ENCODE peak calls at places on chromosome 11, in nine cellular contexts. Q is ovary, C is right atrium auricular region, N is kidney, T is stomach, O is suprapubic skin, P is fibroblast of lung, I is heart right ventricle, M is cardiac muscle cell. L is an unnamed sample. For H3K4me1, the result is how much of the 10 kb centered on the place peaks cover.

GRCh38 chr11:36534276-36534675 is 24.2 kb upstream of the TRAF6 start:
- DNase-seq in Q (no peak), C (no peak), N (no peak), T (no peak), O (no peak), P (no peak), I (no peak), M (no peak), L (no peak)

GRCh38 chr11:7020183-7020917 is at the start of the genes NLRP14 and ZNF214:
- DNase-seq in Q (peak), C (peak), N (peak), T (peak), O (peak), P (peak), I (peak), M (peak), L (peak)

GRCh38 chr11:11036185-11037161 is 178.6 kb upstream of the ZBED5 start:
- DNase-seq in Q (no peak), C (no peak), N (no peak), T (no peak), O (no peak), P (peak), I (no peak), M (peak), L (no peak)

GRCh38 chr11:80317612-80318011 is 876.8 kb upstream of the TENM4 start:
- DNase-seq in Q (no peak), C (no peak), N (no peak), T (no peak), O (no peak), P (no peak), I (no peak), M (no peak), L (no peak)

GRCh38 chr11:102422817-102423725 is 29.5 kb downstream of the TMEM123 start:
- DNase-seq in Q (no peak), C (no peak), N (no peak), T (no peak), O (no peak), P (no peak), I (no peak), M (no peak), L (no peak)

GRCh38 chr11:69384548-69385465 is 90.9 kb downstream of the MYEOV start:
- DNase-seq in Q (no peak), C (no peak), N (peak), T (peak), O (peak), P (no peak), I (no peak), M (no peak), L (no peak)

GRCh38 chr11:72840780-72841179 is 26.6 kb downstream of the ATG16L2 start:
- DNase-seq in Q (no peak), C (no peak), N (no peak), T (no peak), O (no peak), P (peak), I (no peak), M (peak), L (no peak)

GRCh38 chr11:125370561-125371389 is 125.3 kb downstream of the FEZ1 start:
- DNase-seq in Q (no peak), C (no peak), N (no peak), T (no peak), O (no peak), P (no peak), I (no peak), M (no peak), L (no peak)

GRCh38 chr11:44058275-44058674 is 7.8 kb upstream of the ACCS start:
- DNase-seq in Q (no peak), C (no peak), N (no peak), T (no peak), O (peak), P (no peak), I (no peak), M (no peak), L (no peak)

DNA sequence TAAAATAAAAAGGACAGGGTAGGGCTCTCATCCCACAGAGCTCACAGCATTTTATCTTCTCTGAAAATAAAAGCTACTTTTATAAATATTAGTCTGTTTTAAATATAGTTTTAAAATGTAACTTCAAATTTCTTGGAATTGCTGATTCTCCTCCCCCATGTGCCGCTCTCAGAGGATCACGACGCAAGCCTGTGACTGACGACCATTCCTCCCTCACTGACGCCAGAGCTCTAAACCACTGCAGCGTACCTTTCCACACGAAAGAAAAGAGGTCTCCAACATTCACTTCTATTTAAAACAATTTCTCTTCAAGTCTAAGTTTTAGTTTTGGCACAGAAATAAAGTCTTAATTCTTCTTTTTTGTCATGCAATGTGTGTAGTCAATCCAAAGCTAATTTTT is 9.3 kb downstream of the TOLLIP start:
- DNase-seq in Q (peak), C (no peak), N (no peak), T (no peak), O (peak), P (no peak), I (no peak), M (no peak), L (no peak)
- H3K4me1 ChIP-seq in Q (under half), C (under half), N (under half), T (half or more), O (half or more), P (under half), I (under half), M (under half), L (half or more)

DNA sequence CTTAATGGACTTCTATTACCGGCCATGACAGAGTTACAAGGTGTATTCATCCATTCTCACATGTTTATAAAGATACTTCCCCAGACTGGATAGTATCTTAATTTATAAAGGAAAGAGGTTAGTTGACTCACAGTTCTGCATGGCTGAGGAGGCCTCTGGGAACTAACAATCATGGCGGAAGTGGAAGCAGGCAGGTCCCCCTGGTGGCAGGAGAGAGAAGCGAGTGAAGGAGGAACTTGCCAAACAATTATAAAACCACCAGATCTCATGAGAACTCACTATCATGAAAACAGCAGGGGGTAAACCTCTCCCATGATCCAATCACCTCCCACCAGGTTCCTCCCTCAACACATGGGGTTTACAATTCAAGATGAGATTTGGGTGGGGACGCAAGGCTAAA is 170.0 kb upstream of the PDGFD start:
- DNase-seq in Q (no peak), C (no peak), N (no peak), T (no peak), O (no peak), P (no peak), I (no peak), M (no peak), L (no peak)
- TF ChIP-seq CTCF in Q (no peak), C (no peak), N (peak), T (no peak), O (no peak), P (no peak), I (no peak), M (peak), L (no peak)

GRCh38 chr11:8694137-8694536 is 11.5 kb downstream of the RPL27A start:
- DNase-seq in Q (no peak), C (no peak), N (peak), T (no peak), O (peak), P (no peak), I (no peak), M (no peak), L (no peak)
- H3K27ac ChIP-seq in Q (no peak), C (no peak), N (no peak), T (no peak), O (no peak), P (no peak), I (no peak), M (no peak), L (no peak)

GRCh38 chr11:78564037-78564888 is 10.4 kb downstream of the NARS2 start:
- DNase-seq in Q (no peak), C (no peak), N (no peak), T (no peak), O (no peak), P (peak), I (no peak), M (peak), L (no peak)
- H3K4me1 ChIP-seq in Q (under half), C (under half), N (under half), T (under half), O (under half), P (under half), I (under half), M (under half), L (under half)

GRCh38 chr11:68212421-68213134 is 518 bp downstream of the KMT5B start:
- DNase-seq in Q (peak), C (peak), N (peak), T (peak), O (peak), P (peak), I (peak), M (peak), L (peak)

GRCh38 chr11:68215087-68215445 is 2.0 kb upstream of the KMT5B start:
- DNase-seq in Q (peak), C (no peak), N (no peak), T (no peak), O (peak), P (no peak), I (no peak), M (no peak), L (no peak)

GRCh38 chr11:68213135-68213515 is at the start of gene KMT5B:
- DNase-seq in Q (peak), C (no peak), N (peak), T (peak), O (no peak), P (no peak), I (peak), M (peak), L (no peak)

GRCh38 chr11:68214173-68215086 is 1.3 kb upstream of the KMT5B start:
- DNase-seq in Q (peak), C (no peak), N (peak), T (no peak), O (peak), P (no peak), I (peak), M (no peak), L (peak)

GRCh38 chr11:68213555-68214172 is 568 bp upstream of the KMT5B start:
- DNase-seq in Q (peak), C (peak), N (peak), T (peak), O (peak), P (peak), I (peak), M (peak), L (peak)
- TF ChIP-seq CTCF in Q (peak), C (no peak), N (no peak), T (no peak), O (no peak), P (no peak), I (peak), M (no peak), L (no peak)

DNA sequence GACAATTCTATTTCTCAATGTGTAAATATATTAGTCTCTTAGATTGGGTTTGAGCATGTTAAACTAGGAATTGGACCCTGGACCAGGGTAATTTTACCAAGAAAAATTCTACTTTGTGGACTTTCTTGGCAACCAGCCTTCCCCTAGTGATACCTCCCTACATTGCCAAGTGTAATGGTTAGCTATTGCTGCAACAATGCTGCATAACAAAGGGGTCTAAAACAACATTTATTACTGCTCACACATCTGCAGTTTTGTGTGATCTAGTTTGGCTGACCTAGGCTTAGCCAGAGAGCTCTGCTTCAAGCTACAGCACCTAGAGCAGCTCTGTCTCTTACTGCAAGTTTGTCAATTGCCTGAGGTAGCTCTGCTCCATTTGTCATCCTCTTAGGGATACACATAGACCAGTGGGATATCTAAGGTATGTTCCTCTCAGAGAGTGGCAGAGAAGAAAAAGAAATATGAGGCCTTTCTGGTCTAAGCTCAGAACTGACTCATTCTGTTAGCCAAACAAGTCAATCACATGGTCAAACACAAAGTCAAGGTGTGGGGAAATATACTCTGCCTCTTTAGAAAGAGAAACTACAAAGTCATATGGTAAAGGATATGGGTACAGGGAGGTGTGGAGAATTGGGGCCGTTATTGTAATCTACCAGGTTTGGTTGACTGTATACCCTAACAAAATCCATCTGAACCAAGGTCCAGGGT is 2.0 kb upstream of the LAYN start:
- DNase-seq in Q (no peak), C (no peak), N (no peak), T (no peak), O (no peak), P (no peak), I (no peak), M (no peak), L (no peak)
- H3K27ac ChIP-seq in Q (no peak), C (no peak), N (no peak), T (no peak), O (no peak), P (no peak), I (no peak), M (no peak), L (no peak)

GRCh38 chr11:64359712-64360402 is 895 bp downstream of the RPS6KA4 start:
- DNase-seq in Q (no peak), C (no peak), N (peak), T (peak), O (no peak), P (no peak), I (no peak), M (no peak), L (no peak)

GRCh38 chr11:64358536-64358906 is 441 bp upstream of the RPS6KA4 start:
- DNase-seq in Q (no peak), C (no peak), N (peak), T (no peak), O (no peak), P (no peak), I (no peak), M (no peak), L (no peak)

GRCh38 chr11:64357904-64358535 is 942 bp upstream of the RPS6KA4 start:
- DNase-seq in Q (no peak), C (no peak), N (peak), T (peak), O (no peak), P (peak), I (no peak), M (no peak), L (no peak)

GRCh38 chr11:64360403-64360980 is 1.5 kb downstream of the RPS6KA4 start:
- DNase-seq in Q (no peak), C (no peak), N (no peak), T (no peak), O (no peak), P (no peak), I (no peak), M (no peak), L (no peak)

DNA sequence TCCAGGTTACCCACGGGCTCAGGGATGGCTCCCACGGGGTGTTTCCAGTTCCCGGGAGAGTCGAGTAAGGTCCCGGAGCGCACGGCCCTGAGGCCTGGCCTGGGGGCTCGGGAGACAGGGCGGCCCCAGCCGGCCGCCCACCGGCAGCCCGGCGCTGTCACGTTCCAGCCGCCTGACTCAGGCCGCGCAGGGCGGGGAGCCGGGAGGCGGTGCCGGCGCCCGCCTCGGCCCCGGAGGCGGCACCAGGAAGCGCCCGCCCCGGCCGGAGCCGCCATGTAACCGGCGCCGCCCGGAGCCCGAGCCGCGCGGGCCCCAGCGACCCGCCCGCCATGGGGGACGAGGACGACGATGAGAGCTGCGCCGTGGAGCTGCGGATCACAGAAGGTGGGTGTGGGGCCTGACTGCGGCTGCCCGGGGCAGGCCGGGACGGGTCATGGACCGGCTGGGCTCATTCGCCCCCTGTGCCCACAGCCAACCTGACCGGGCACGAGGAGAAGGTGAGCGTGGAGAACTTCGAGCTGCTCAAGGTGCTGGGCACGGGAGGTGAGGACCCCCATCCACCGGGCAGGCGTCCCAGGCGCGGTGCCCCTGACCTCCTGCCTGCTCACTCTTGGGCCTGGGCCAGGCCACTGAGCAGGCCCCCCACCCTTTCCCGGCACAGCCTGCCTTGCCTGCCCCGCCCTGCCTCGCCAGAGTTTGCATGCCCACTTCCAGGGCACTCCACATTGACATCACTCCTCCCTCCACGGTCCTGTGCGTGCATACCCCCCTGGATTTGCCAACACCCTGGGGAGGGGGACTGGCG is at the start of gene RPS6KA4:
- DNase-seq in Q (peak), C (no peak), N (peak), T (peak), O (no peak), P (peak), I (peak), M (peak), L (peak)
- H3K4me1 ChIP-seq in Q (under half), C (under half), N (under half), T (half or more), O (under half), P (under half), I (under half), M (under half), L (under half)

L was measured in psoas muscle.